ENCODE peak calls at places on chromosomes 7 and 10, in eight cellular contexts. One of them, this sample, is unnamed.

GRCh38 chr10:24642921-24643678 is 80.6 kb downstream of the ARHGAP21 start:
- DNase-seq in HCT116: peak; percentile 71
- DNase-seq in fibroblast of mammary gland: peak; percentile 89
- DNase-seq in A673: peak; percentile 80
- DNase-seq in coronary artery: no peak
- DNase-seq in dorsolateral prefrontal cortex: no peak
- DNase-seq in AG09309: peak; percentile 67
- DNase-seq in psoas muscle: no peak
- DNase-seq in this sample: peak; percentile 83

GRCh38 chr7:20545016-20545415 is 70.5 kb upstream of the ABCB5 start:
- DNase-seq in HCT116: no peak
- DNase-seq in fibroblast of mammary gland: no peak
- DNase-seq in A673: peak; percentile 69
- DNase-seq in coronary artery: no peak
- DNase-seq in dorsolateral prefrontal cortex: no peak
- DNase-seq in AG09309: no peak
- DNase-seq in psoas muscle: no peak
- DNase-seq in this sample: no peak

GRCh38 chr10:86956841-86957448 is 470 bp downstream of the MMRN2 start:
- DNase-seq in HCT116: no peak
- DNase-seq in fibroblast of mammary gland: no peak
- DNase-seq in A673: no peak
- DNase-seq in coronary artery: peak; percentile 72
- DNase-seq in dorsolateral prefrontal cortex: no peak
- DNase-seq in AG09309: no peak
- DNase-seq in psoas muscle: no peak
- DNase-seq in this sample: no peak

GRCh38 chr10:132306951-132307751 is 599 bp downstream of the STK32C start:
- DNase-seq in HCT116: no peak
- DNase-seq in fibroblast of mammary gland: no peak
- DNase-seq in A673: no peak
- DNase-seq in coronary artery: peak; percentile 74
- DNase-seq in dorsolateral prefrontal cortex: no peak
- DNase-seq in AG09309: no peak
- DNase-seq in psoas muscle: peak; percentile 53
- DNase-seq in this sample: no peak

GRCh38 chr7:145848691-145849090 is 267.9 kb upstream of the CNTNAP2 start:
- DNase-seq in HCT116: no peak
- DNase-seq in fibroblast of mammary gland: no peak
- DNase-seq in A673: peak; percentile 26
- DNase-seq in coronary artery: no peak
- DNase-seq in dorsolateral prefrontal cortex: no peak
- DNase-seq in AG09309: no peak
- DNase-seq in psoas muscle: no peak
- DNase-seq in this sample: no peak

GRCh38 chr10:68550747-68551411 is 9.3 kb upstream of the TET1 start:
- DNase-seq in HCT116: peak; percentile 81
- DNase-seq in fibroblast of mammary gland: peak; percentile 87
- DNase-seq in A673: peak; percentile 92
- DNase-seq in coronary artery: no peak
- DNase-seq in dorsolateral prefrontal cortex: no peak
- DNase-seq in AG09309: peak; percentile 57
- DNase-seq in psoas muscle: no peak
- DNase-seq in this sample: peak; percentile 81

GRCh38 chr10:122515588-122516231 is 44.8 kb upstream of the DMBT1 start:
- DNase-seq in HCT116: no peak
- DNase-seq in fibroblast of mammary gland: peak; percentile 74
- DNase-seq in A673: no peak
- DNase-seq in coronary artery: no peak
- DNase-seq in dorsolateral prefrontal cortex: no peak
- DNase-seq in AG09309: no peak
- DNase-seq in psoas muscle: no peak
- DNase-seq in this sample: peak; percentile 67

GRCh38 chr10:96999337-96999736 is 167.2 kb downstream of the LCOR start:
- DNase-seq in HCT116: no peak
- DNase-seq in fibroblast of mammary gland: no peak
- DNase-seq in A673: no peak
- DNase-seq in coronary artery: no peak
- DNase-seq in dorsolateral prefrontal cortex: no peak
- DNase-seq in AG09309: no peak
- DNase-seq in psoas muscle: no peak
- DNase-seq in this sample: no peak

DNA sequence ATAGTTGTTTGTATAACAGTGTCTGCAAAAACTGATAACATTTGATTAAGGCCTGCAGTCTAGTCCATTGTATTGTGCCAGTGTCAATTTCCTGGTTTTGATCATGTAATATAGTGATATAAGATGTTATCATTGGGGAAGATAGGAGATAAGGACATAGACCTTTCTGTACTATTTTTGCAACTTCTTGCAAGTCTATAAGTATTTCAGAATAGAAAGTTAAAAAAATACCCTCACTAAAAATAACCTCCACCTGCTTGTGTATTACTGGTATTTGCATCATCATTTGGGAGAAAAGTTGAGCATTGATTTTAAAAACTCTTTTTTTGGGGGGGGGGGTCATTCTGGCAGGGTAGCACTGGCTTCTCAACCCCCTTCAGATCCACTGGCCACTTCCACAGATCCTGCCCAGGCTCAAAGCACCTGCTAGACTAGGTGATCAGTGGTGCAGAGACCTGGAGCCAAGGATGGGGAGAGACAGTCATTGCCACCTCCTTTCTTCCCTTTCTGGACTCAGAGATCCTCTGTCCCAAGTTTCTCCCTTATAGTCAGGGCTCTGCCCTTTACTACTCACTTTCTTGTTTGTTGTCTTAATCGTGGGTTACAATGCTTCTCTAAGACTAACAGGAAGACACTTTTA is 103.0 kb downstream of the RBM20 start:
- DNase-seq in HCT116: no peak
- DNase-seq in fibroblast of mammary gland: no peak
- DNase-seq in A673: no peak
- DNase-seq in coronary artery: no peak
- DNase-seq in dorsolateral prefrontal cortex: no peak
- DNase-seq in AG09309: no peak
- DNase-seq in psoas muscle: no peak
- DNase-seq in this sample: no peak
- TF ChIP-seq CTCF in HCT116: no peak
- TF ChIP-seq CTCF in fibroblast of mammary gland: no peak
- TF ChIP-seq CTCF in A673: no peak
- TF ChIP-seq CTCF in coronary artery: no peak
- TF ChIP-seq CTCF in dorsolateral prefrontal cortex: no peak
- TF ChIP-seq CTCF in AG09309: no peak
- TF ChIP-seq CTCF in psoas muscle: no peak
- TF ChIP-seq CTCF in this sample: no peak

GRCh38 chr7:143882611-143883078 is 19.3 kb downstream of the TCAF1 start:
- DNase-seq in HCT116: no peak
- DNase-seq in fibroblast of mammary gland: peak; percentile 59
- DNase-seq in A673: peak; percentile 89
- DNase-seq in coronary artery: no peak
- DNase-seq in dorsolateral prefrontal cortex: peak; percentile 81
- DNase-seq in AG09309: no peak
- DNase-seq in psoas muscle: peak; percentile 76
- DNase-seq in this sample: peak; percentile 63
- TF ChIP-seq CTCF in HCT116: no peak
- TF ChIP-seq CTCF in fibroblast of mammary gland: no peak
- TF ChIP-seq CTCF in A673: no peak
- TF ChIP-seq CTCF in coronary artery: no peak
- TF ChIP-seq CTCF in dorsolateral prefrontal cortex: peak; percentile 18
- TF ChIP-seq CTCF in AG09309: no peak
- TF ChIP-seq CTCF in psoas muscle: no peak
- TF ChIP-seq CTCF in this sample: no peak

GRCh38 chr7:80100254-80100653 is 34.4 kb upstream of the GNAI1 start:
- DNase-seq in HCT116: no peak
- DNase-seq in fibroblast of mammary gland: no peak
- DNase-seq in A673: no peak
- DNase-seq in coronary artery: no peak
- DNase-seq in dorsolateral prefrontal cortex: no peak
- DNase-seq in AG09309: no peak
- DNase-seq in psoas muscle: no peak
- DNase-seq in this sample: no peak

GRCh38 chr7:80093349-80093748 is 41.3 kb upstream of the GNAI1 start:
- DNase-seq in HCT116: no peak
- DNase-seq in fibroblast of mammary gland: no peak
- DNase-seq in A673: no peak
- DNase-seq in coronary artery: no peak
- DNase-seq in dorsolateral prefrontal cortex: no peak
- DNase-seq in AG09309: no peak
- DNase-seq in psoas muscle: no peak
- DNase-seq in this sample: no peak

GRCh38 chr7:80097756-80098155 is 36.9 kb upstream of the GNAI1 start:
- DNase-seq in HCT116: no peak
- DNase-seq in fibroblast of mammary gland: peak; percentile 31
- DNase-seq in A673: no peak
- DNase-seq in coronary artery: no peak
- DNase-seq in dorsolateral prefrontal cortex: no peak
- DNase-seq in AG09309: peak; percentile 40
- DNase-seq in psoas muscle: no peak
- DNase-seq in this sample: no peak

GRCh38 chr7:80095545-80095944 is 39.1 kb upstream of the GNAI1 start:
- DNase-seq in HCT116: no peak
- DNase-seq in fibroblast of mammary gland: peak; percentile 43
- DNase-seq in A673: peak; percentile 42
- DNase-seq in coronary artery: no peak
- DNase-seq in dorsolateral prefrontal cortex: no peak
- DNase-seq in AG09309: no peak
- DNase-seq in psoas muscle: no peak
- DNase-seq in this sample: peak; percentile 31

DNA sequence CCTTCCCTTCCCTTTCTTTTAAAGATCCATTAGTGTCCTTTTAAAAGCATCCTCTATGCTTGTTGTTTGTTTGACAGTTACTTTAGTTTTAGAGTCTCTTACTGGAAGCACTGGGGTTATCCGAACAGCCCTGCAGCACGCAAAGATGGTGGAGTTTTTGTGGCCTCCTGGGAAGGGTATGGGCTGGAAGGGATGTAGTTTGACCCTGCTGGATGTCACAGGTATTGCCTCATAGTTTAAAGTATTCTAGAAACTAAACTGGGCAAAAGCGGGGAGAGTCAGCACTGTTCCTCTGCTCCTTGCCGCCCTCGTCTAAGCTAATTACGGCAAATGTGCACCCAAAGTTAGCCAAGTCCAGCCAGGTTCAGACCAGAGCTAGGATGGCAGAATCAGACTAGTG is 35.8 kb upstream of the GNAI1 start:
- DNase-seq in HCT116: no peak
- DNase-seq in fibroblast of mammary gland: no peak
- DNase-seq in A673: no peak
- DNase-seq in coronary artery: no peak
- DNase-seq in dorsolateral prefrontal cortex: no peak
- DNase-seq in AG09309: no peak
- DNase-seq in psoas muscle: no peak
- DNase-seq in this sample: no peak
- TF ChIP-seq CTCF in HCT116: peak; percentile 46
- TF ChIP-seq CTCF in fibroblast of mammary gland: peak; percentile 34
- TF ChIP-seq CTCF in A673: peak; percentile 33
- TF ChIP-seq CTCF in coronary artery: no peak
- TF ChIP-seq CTCF in dorsolateral prefrontal cortex: no peak
- TF ChIP-seq CTCF in AG09309: peak; percentile 22
- TF ChIP-seq CTCF in psoas muscle: no peak
- TF ChIP-seq CTCF in this sample: peak; percentile 36

GRCh38 chr10:22010973-22011408 is 7.5 kb upstream of the DNAJC1 start:
- DNase-seq in HCT116: peak; percentile 18
- DNase-seq in fibroblast of mammary gland: peak; percentile 36
- DNase-seq in A673: peak; percentile 50
- DNase-seq in coronary artery: no peak
- DNase-seq in dorsolateral prefrontal cortex: no peak
- DNase-seq in AG09309: no peak
- DNase-seq in psoas muscle: no peak
- DNase-seq in this sample: peak; percentile 47
- TF ChIP-seq CTCF in HCT116: no peak
- TF ChIP-seq CTCF in fibroblast of mammary gland: peak; percentile 28
- TF ChIP-seq CTCF in A673: peak; percentile 55
- TF ChIP-seq CTCF in coronary artery: peak; percentile 59
- TF ChIP-seq CTCF in dorsolateral prefrontal cortex: peak; percentile 63
- TF ChIP-seq CTCF in AG09309: peak; percentile 18
- TF ChIP-seq CTCF in psoas muscle: peak; percentile 53
- TF ChIP-seq CTCF in this sample: peak; percentile 27

GRCh38 chr7:98324782-98325181 is 43.3 kb downstream of the BRI3 start:
- DNase-seq in HCT116: no peak
- DNase-seq in fibroblast of mammary gland: no peak
- DNase-seq in A673: no peak
- DNase-seq in coronary artery: no peak
- DNase-seq in dorsolateral prefrontal cortex: no peak
- DNase-seq in AG09309: no peak
- DNase-seq in psoas muscle: no peak
- DNase-seq in this sample: no peak

GRCh38 chr7:98330926-98331529 is 49.5 kb downstream of the BRI3 start:
- DNase-seq in HCT116: no peak
- DNase-seq in fibroblast of mammary gland: no peak
- DNase-seq in A673: no peak
- DNase-seq in coronary artery: no peak
- DNase-seq in dorsolateral prefrontal cortex: no peak
- DNase-seq in AG09309: no peak
- DNase-seq in psoas muscle: no peak
- DNase-seq in this sample: no peak

GRCh38 chr7:98334077-98334476 is 52.6 kb downstream of the BRI3 start:
- DNase-seq in HCT116: no peak
- DNase-seq in fibroblast of mammary gland: no peak
- DNase-seq in A673: no peak
- DNase-seq in coronary artery: no peak
- DNase-seq in dorsolateral prefrontal cortex: no peak
- DNase-seq in AG09309: no peak
- DNase-seq in psoas muscle: no peak
- DNase-seq in this sample: no peak

GRCh38 chr7:98329100-98329871 is 47.8 kb downstream of the BRI3 start:
- DNase-seq in HCT116: no peak
- DNase-seq in fibroblast of mammary gland: no peak
- DNase-seq in A673: no peak
- DNase-seq in coronary artery: no peak
- DNase-seq in dorsolateral prefrontal cortex: no peak
- DNase-seq in AG09309: no peak
- DNase-seq in psoas muscle: no peak
- DNase-seq in this sample: peak; percentile 91

DNA sequence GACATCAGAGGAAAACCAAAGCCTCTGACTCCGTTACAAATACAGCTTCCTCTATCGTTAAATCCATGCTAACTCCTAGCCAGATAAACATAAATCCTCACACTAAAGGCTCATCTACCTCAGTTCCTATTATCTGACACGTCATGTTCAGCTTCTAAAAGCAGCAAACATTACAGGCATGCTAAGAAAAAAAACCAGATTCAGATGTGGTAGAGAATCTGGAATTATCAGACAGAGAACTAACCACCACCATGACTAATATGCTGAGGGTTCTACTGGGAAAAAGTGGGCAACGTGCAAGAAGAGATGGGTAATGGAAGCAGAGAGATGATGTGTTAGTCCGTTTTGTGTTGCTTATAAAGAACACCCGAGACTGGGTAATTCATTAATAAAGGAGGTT is 48.5 kb downstream of the BRI3 start:
- DNase-seq in HCT116: no peak
- DNase-seq in fibroblast of mammary gland: peak; percentile 29
- DNase-seq in A673: no peak
- DNase-seq in coronary artery: no peak
- DNase-seq in dorsolateral prefrontal cortex: no peak
- DNase-seq in AG09309: peak; percentile 82
- DNase-seq in psoas muscle: no peak
- DNase-seq in this sample: peak; percentile 73
- TF ChIP-seq CTCF in HCT116: no peak
- TF ChIP-seq CTCF in fibroblast of mammary gland: no peak
- TF ChIP-seq CTCF in A673: no peak
- TF ChIP-seq CTCF in coronary artery: no peak
- TF ChIP-seq CTCF in dorsolateral prefrontal cortex: no peak
- TF ChIP-seq CTCF in AG09309: no peak
- TF ChIP-seq CTCF in psoas muscle: no peak
- TF ChIP-seq CTCF in this sample: no peak

This sample was measured in astrocyte of the spinal cord.